ENCODE peak calls at places on chromosomes 12 and 14, in eight cellular contexts. One of them, this sample, is unnamed.

GRCh38 chr14:100423421-100424010 is 100.4 kb downstream of the SLC25A47 start:
- DNase-seq in GDM1: no peak
- DNase-seq in stimulated activated CD8-positive, alpha-beta memory T cell treated with anti-CD3 and anti-CD28 coated beads, Interleukin-7, amount 100 ng/mL, for 1 hour: no peak
- DNase-seq in RCC 7860: no peak
- DNase-seq in breast epithelium: no peak
- DNase-seq in heart left ventricle: no peak
- DNase-seq in Ammon's horn: no peak
- DNase-seq in KBM-7: no peak
- DNase-seq in this sample: no peak

GRCh38 chr12:113939867-113940266 is 26.3 kb downstream of the RBM19 start:
- DNase-seq in breast epithelium: no peak
- DNase-seq in GDM1: no peak
- DNase-seq in KBM-7: no peak
- DNase-seq in RCC 7860: no peak
- DNase-seq in heart left ventricle: no peak
- DNase-seq in stimulated activated CD8-positive, alpha-beta memory T cell treated with anti-CD3 and anti-CD28 coated beads, Interleukin-7, amount 100 ng/mL, for 1 hour: no peak
- DNase-seq in Ammon's horn: no peak
- DNase-seq in this sample: no peak

GRCh38 chr14:48398675-48399282 is 723.4 kb upstream of the MDGA2 start:
- DNase-seq in Ammon's horn: peak
- DNase-seq in stimulated activated CD8-positive, alpha-beta memory T cell treated with anti-CD3 and anti-CD28 coated beads, Interleukin-7, amount 100 ng/mL, for 1 hour: no peak
- DNase-seq in RCC 7860: peak
- DNase-seq in breast epithelium: no peak
- DNase-seq in heart left ventricle: no peak
- DNase-seq in GDM1: no peak
- DNase-seq in KBM-7: peak
- DNase-seq in this sample: no peak

GRCh38 chr12:18257251-18257650 is 4.1 kb upstream of the PIK3C2G start:
- DNase-seq in KBM-7: no peak
- DNase-seq in Ammon's horn: no peak
- DNase-seq in breast epithelium: no peak
- DNase-seq in GDM1: no peak
- DNase-seq in heart left ventricle: no peak
- DNase-seq in stimulated activated CD8-positive, alpha-beta memory T cell treated with anti-CD3 and anti-CD28 coated beads, Interleukin-7, amount 100 ng/mL, for 1 hour: no peak
- DNase-seq in RCC 7860: no peak
- DNase-seq in this sample: no peak

GRCh38 chr12:132711169-132711843 is 664 bp downstream of the PGAM5 start:
- DNase-seq in RCC 7860: no peak
- DNase-seq in Ammon's horn: no peak
- DNase-seq in breast epithelium: no peak
- DNase-seq in KBM-7: peak
- DNase-seq in heart left ventricle: peak
- DNase-seq in GDM1: no peak
- DNase-seq in stimulated activated CD8-positive, alpha-beta memory T cell treated with anti-CD3 and anti-CD28 coated beads, Interleukin-7, amount 100 ng/mL, for 1 hour: no peak
- DNase-seq in this sample: no peak

GRCh38 chr14:62655161-62655560 is 390.1 kb downstream of the KCNH5 start:
- DNase-seq in GDM1: no peak
- DNase-seq in breast epithelium: no peak
- DNase-seq in Ammon's horn: no peak
- DNase-seq in KBM-7: no peak
- DNase-seq in RCC 7860: no peak
- DNase-seq in stimulated activated CD8-positive, alpha-beta memory T cell treated with anti-CD3 and anti-CD28 coated beads, Interleukin-7, amount 100 ng/mL, for 1 hour: no peak
- DNase-seq in heart left ventricle: no peak
- DNase-seq in this sample: no peak

GRCh38 chr12:109763201-109763841 is 49.7 kb downstream of the FAM222A start:
- DNase-seq in breast epithelium: peak
- DNase-seq in KBM-7: peak
- DNase-seq in GDM1: no peak
- DNase-seq in RCC 7860: peak
- DNase-seq in stimulated activated CD8-positive, alpha-beta memory T cell treated with anti-CD3 and anti-CD28 coated beads, Interleukin-7, amount 100 ng/mL, for 1 hour: no peak
- DNase-seq in heart left ventricle: no peak
- DNase-seq in Ammon's horn: no peak
- DNase-seq in this sample: no peak

GRCh38 chr14:81464253-81465001 is 64.3 kb upstream of the STON2 start:
- DNase-seq in stimulated activated CD8-positive, alpha-beta memory T cell treated with anti-CD3 and anti-CD28 coated beads, Interleukin-7, amount 100 ng/mL, for 1 hour: peak
- DNase-seq in breast epithelium: no peak
- DNase-seq in KBM-7: peak
- DNase-seq in Ammon's horn: peak
- DNase-seq in GDM1: peak
- DNase-seq in heart left ventricle: no peak
- DNase-seq in RCC 7860: peak
- DNase-seq in this sample: no peak

GRCh38 chr14:64232944-64233343 is 61.2 kb downstream of the ESR2 start:
- DNase-seq in heart left ventricle: no peak
- DNase-seq in stimulated activated CD8-positive, alpha-beta memory T cell treated with anti-CD3 and anti-CD28 coated beads, Interleukin-7, amount 100 ng/mL, for 1 hour: no peak
- DNase-seq in KBM-7: no peak
- DNase-seq in RCC 7860: no peak
- DNase-seq in Ammon's horn: no peak
- DNase-seq in GDM1: no peak
- DNase-seq in breast epithelium: no peak
- DNase-seq in this sample: no peak

GRCh38 chr12:93668919-93669418 is 8.2 kb upstream of the CRADD start:
- DNase-seq in KBM-7: no peak
- DNase-seq in stimulated activated CD8-positive, alpha-beta memory T cell treated with anti-CD3 and anti-CD28 coated beads, Interleukin-7, amount 100 ng/mL, for 1 hour: no peak
- DNase-seq in breast epithelium: no peak
- DNase-seq in heart left ventricle: no peak
- DNase-seq in RCC 7860: no peak
- DNase-seq in Ammon's horn: no peak
- DNase-seq in GDM1: no peak
- DNase-seq in this sample: no peak

GRCh38 chr12:12176402-12176801 is 90.4 kb downstream of the LRP6 start:
- DNase-seq in KBM-7: peak
- DNase-seq in GDM1: no peak
- DNase-seq in Ammon's horn: no peak
- DNase-seq in breast epithelium: no peak
- DNase-seq in RCC 7860: no peak
- DNase-seq in stimulated activated CD8-positive, alpha-beta memory T cell treated with anti-CD3 and anti-CD28 coated beads, Interleukin-7, amount 100 ng/mL, for 1 hour: no peak
- DNase-seq in heart left ventricle: no peak
- DNase-seq in this sample: no peak

GRCh38 chr14:75469606-75470237 is 41.9 kb downstream of the JDP2 start:
- DNase-seq in breast epithelium: peak
- DNase-seq in GDM1: no peak
- DNase-seq in Ammon's horn: no peak
- DNase-seq in KBM-7: no peak
- DNase-seq in stimulated activated CD8-positive, alpha-beta memory T cell treated with anti-CD3 and anti-CD28 coated beads, Interleukin-7, amount 100 ng/mL, for 1 hour: no peak
- DNase-seq in heart left ventricle: no peak
- DNase-seq in RCC 7860: no peak
- DNase-seq in this sample: no peak

GRCh38 chr14:23621932-23622495 is 14.2 kb upstream of the DHRS2 start:
- DNase-seq in breast epithelium: no peak
- DNase-seq in Ammon's horn: no peak
- DNase-seq in GDM1: no peak
- DNase-seq in heart left ventricle: no peak
- DNase-seq in RCC 7860: no peak
- DNase-seq in KBM-7: no peak
- DNase-seq in stimulated activated CD8-positive, alpha-beta memory T cell treated with anti-CD3 and anti-CD28 coated beads, Interleukin-7, amount 100 ng/mL, for 1 hour: no peak
- DNase-seq in this sample: no peak

GRCh38 chr14:100825691-100826331 is at the start of gene MEG3:
- DNase-seq in GDM1: no peak
- DNase-seq in KBM-7: no peak
- DNase-seq in stimulated activated CD8-positive, alpha-beta memory T cell treated with anti-CD3 and anti-CD28 coated beads, Interleukin-7, amount 100 ng/mL, for 1 hour: no peak
- DNase-seq in heart left ventricle: peak
- DNase-seq in breast epithelium: no peak
- DNase-seq in Ammon's horn: peak
- DNase-seq in RCC 7860: no peak
- DNase-seq in this sample: peak

GRCh38 chr12:14836336-14837210 is 6.8 kb downstream of the ART4 start:
- DNase-seq in KBM-7: no peak
- DNase-seq in heart left ventricle: no peak
- DNase-seq in stimulated activated CD8-positive, alpha-beta memory T cell treated with anti-CD3 and anti-CD28 coated beads, Interleukin-7, amount 100 ng/mL, for 1 hour: no peak
- DNase-seq in Ammon's horn: no peak
- DNase-seq in RCC 7860: peak
- DNase-seq in breast epithelium: no peak
- DNase-seq in GDM1: no peak
- DNase-seq in this sample: no peak

GRCh38 chr14:103103461-103104388 is 9.2 kb downstream of the EXOC3L4 start:
- DNase-seq in GDM1: no peak
- DNase-seq in RCC 7860: peak
- DNase-seq in Ammon's horn: no peak
- DNase-seq in KBM-7: peak
- DNase-seq in breast epithelium: no peak
- DNase-seq in heart left ventricle: peak
- DNase-seq in stimulated activated CD8-positive, alpha-beta memory T cell treated with anti-CD3 and anti-CD28 coated beads, Interleukin-7, amount 100 ng/mL, for 1 hour: no peak
- DNase-seq in this sample: no peak

GRCh38 chr12:121652767-121653497 is 16.5 kb downstream of the MORN3 start:
- DNase-seq in KBM-7: no peak
- DNase-seq in breast epithelium: no peak
- DNase-seq in RCC 7860: no peak
- DNase-seq in Ammon's horn: no peak
- DNase-seq in stimulated activated CD8-positive, alpha-beta memory T cell treated with anti-CD3 and anti-CD28 coated beads, Interleukin-7, amount 100 ng/mL, for 1 hour: no peak
- DNase-seq in heart left ventricle: no peak
- DNase-seq in GDM1: no peak
- DNase-seq in this sample: no peak

GRCh38 chr14:100536141-100536540 is 51.1 kb downstream of the BEGAIN start:
- DNase-seq in Ammon's horn: no peak
- DNase-seq in RCC 7860: no peak
- DNase-seq in breast epithelium: peak
- DNase-seq in heart left ventricle: peak
- DNase-seq in GDM1: no peak
- DNase-seq in KBM-7: no peak
- DNase-seq in stimulated activated CD8-positive, alpha-beta memory T cell treated with anti-CD3 and anti-CD28 coated beads, Interleukin-7, amount 100 ng/mL, for 1 hour: no peak
- DNase-seq in this sample: no peak